ENCODE peak calls at places on chromosomes 5 and 9, in nine cellular contexts. One of them, this sample, is unnamed.

GRCh38 chr5:17089001-17089400 is 128.4 kb upstream of the BASP1 start:
- DNase-seq in retina: no peak
- DNase-seq in chondrocyte: no peak
- DNase-seq in NCI-H1105: no peak
- DNase-seq in HEK293T: no peak
- DNase-seq in midbrain: no peak
- DNase-seq in HCEC 1CT: no peak
- DNase-seq in fibroblast of mammary gland: no peak
- DNase-seq in myocyte: no peak
- DNase-seq in this sample: no peak

GRCh38 chr9:2466703-2467102 is 154.9 kb upstream of the VLDLR start:
- DNase-seq in midbrain: no peak
- DNase-seq in HCEC 1CT: no peak
- DNase-seq in NCI-H1105: no peak
- DNase-seq in chondrocyte: no peak
- DNase-seq in retina: no peak
- DNase-seq in myocyte: no peak
- DNase-seq in fibroblast of mammary gland: no peak
- DNase-seq in HEK293T: peak
- DNase-seq in this sample: no peak

GRCh38 chr9:16272766-16273165 is 597.7 kb downstream of the BNC2 start:
- DNase-seq in retina: no peak
- DNase-seq in HCEC 1CT: no peak
- DNase-seq in HEK293T: no peak
- DNase-seq in midbrain: no peak
- DNase-seq in fibroblast of mammary gland: no peak
- DNase-seq in chondrocyte: no peak
- DNase-seq in myocyte: no peak
- DNase-seq in NCI-H1105: no peak
- DNase-seq in this sample: no peak

GRCh38 chr5:150523472-150524350 is 15.8 kb downstream of the NDST1 start:
- DNase-seq in HCEC 1CT: peak
- DNase-seq in retina: no peak
- DNase-seq in fibroblast of mammary gland: peak
- DNase-seq in HEK293T: peak
- DNase-seq in myocyte: peak
- DNase-seq in midbrain: peak
- DNase-seq in chondrocyte: no peak
- DNase-seq in NCI-H1105: no peak
- DNase-seq in this sample: no peak

GRCh38 chr9:93824386-93825294 is 130.5 kb downstream of the BARX1 start:
- DNase-seq in myocyte: no peak
- DNase-seq in HEK293T: peak
- DNase-seq in HCEC 1CT: no peak
- DNase-seq in retina: no peak
- DNase-seq in chondrocyte: peak
- DNase-seq in midbrain: no peak
- DNase-seq in fibroblast of mammary gland: no peak
- DNase-seq in NCI-H1105: no peak
- DNase-seq in this sample: no peak

GRCh38 chr5:171712616-171713015 is 73.0 kb upstream of the SMIM23 start:
- DNase-seq in myocyte: no peak
- DNase-seq in fibroblast of mammary gland: no peak
- DNase-seq in retina: no peak
- DNase-seq in HEK293T: no peak
- DNase-seq in chondrocyte: no peak
- DNase-seq in HCEC 1CT: no peak
- DNase-seq in midbrain: no peak
- DNase-seq in NCI-H1105: no peak
- DNase-seq in this sample: no peak

GRCh38 chr9:104758974-104759373 is 5.0 kb upstream of the NIPSNAP3B start:
- DNase-seq in midbrain: no peak
- DNase-seq in HEK293T: no peak
- DNase-seq in NCI-H1105: no peak
- DNase-seq in myocyte: peak
- DNase-seq in chondrocyte: no peak
- DNase-seq in retina: no peak
- DNase-seq in fibroblast of mammary gland: no peak
- DNase-seq in HCEC 1CT: no peak
- DNase-seq in this sample: no peak

GRCh38 chr5:31573494-31573893 is 41.4 kb downstream of the C5orf22 start:
- DNase-seq in fibroblast of mammary gland: no peak
- DNase-seq in HCEC 1CT: no peak
- DNase-seq in midbrain: no peak
- DNase-seq in retina: no peak
- DNase-seq in chondrocyte: no peak
- DNase-seq in myocyte: no peak
- DNase-seq in HEK293T: no peak
- DNase-seq in NCI-H1105: no peak
- DNase-seq in this sample: no peak

GRCh38 chr5:143442398-143442797 is 38.9 kb upstream of the NR3C1 start:
- DNase-seq in fibroblast of mammary gland: peak
- DNase-seq in HEK293T: no peak
- DNase-seq in NCI-H1105: no peak
- DNase-seq in HCEC 1CT: peak
- DNase-seq in midbrain: no peak
- DNase-seq in chondrocyte: no peak
- DNase-seq in retina: no peak
- DNase-seq in myocyte: no peak
- DNase-seq in this sample: no peak

GRCh38 chr5:137800700-137801411 is 46.7 kb upstream of the HNRNPA0 start:
- DNase-seq in HEK293T: no peak
- DNase-seq in fibroblast of mammary gland: no peak
- DNase-seq in HCEC 1CT: no peak
- DNase-seq in NCI-H1105: no peak
- DNase-seq in myocyte: no peak
- DNase-seq in chondrocyte: no peak
- DNase-seq in retina: no peak
- DNase-seq in midbrain: no peak
- DNase-seq in this sample: no peak

GRCh38 chr5:150801117-150801927 is 22.8 kb downstream of the SMIM3 start:
- DNase-seq in midbrain: peak
- DNase-seq in chondrocyte: no peak
- DNase-seq in HEK293T: peak
- DNase-seq in HCEC 1CT: peak
- DNase-seq in retina: peak
- DNase-seq in myocyte: peak
- DNase-seq in NCI-H1105: no peak
- DNase-seq in fibroblast of mammary gland: peak
- DNase-seq in this sample: no peak

GRCh38 chr5:74490814-74491213 is 149.7 kb downstream of the ENC1 start:
- DNase-seq in HCEC 1CT: no peak
- DNase-seq in fibroblast of mammary gland: no peak
- DNase-seq in retina: no peak
- DNase-seq in midbrain: no peak
- DNase-seq in HEK293T: no peak
- DNase-seq in chondrocyte: no peak
- DNase-seq in myocyte: no peak
- DNase-seq in NCI-H1105: no peak
- DNase-seq in this sample: no peak

GRCh38 chr5:172374783-172375182 is 79.5 kb downstream of the SH3PXD2B start:
- DNase-seq in fibroblast of mammary gland: no peak
- DNase-seq in midbrain: no peak
- DNase-seq in chondrocyte: no peak
- DNase-seq in myocyte: no peak
- DNase-seq in HCEC 1CT: no peak
- DNase-seq in HEK293T: no peak
- DNase-seq in NCI-H1105: no peak
- DNase-seq in retina: no peak
- DNase-seq in this sample: no peak

GRCh38 chr9:36037580-36038169 is 962 bp downstream of the RECK start:
- DNase-seq in HCEC 1CT: peak
- DNase-seq in midbrain: peak
- DNase-seq in HEK293T: peak
- DNase-seq in fibroblast of mammary gland: no peak
- DNase-seq in myocyte: no peak
- DNase-seq in chondrocyte: no peak
- DNase-seq in retina: no peak
- DNase-seq in NCI-H1105: no peak
- DNase-seq in this sample: no peak

GRCh38 chr5:73180561-73180960 is 7.6 kb downstream of the TMEM174 start:
- DNase-seq in HCEC 1CT: no peak
- DNase-seq in HEK293T: no peak
- DNase-seq in myocyte: no peak
- DNase-seq in midbrain: no peak
- DNase-seq in NCI-H1105: no peak
- DNase-seq in fibroblast of mammary gland: no peak
- DNase-seq in chondrocyte: no peak
- DNase-seq in retina: no peak
- DNase-seq in this sample: no peak

GRCh38 chr5:66074891-66075290 is 69.2 kb upstream of the SREK1 start:
- DNase-seq in midbrain: no peak
- DNase-seq in chondrocyte: no peak
- DNase-seq in HEK293T: no peak
- DNase-seq in HCEC 1CT: no peak
- DNase-seq in myocyte: peak
- DNase-seq in NCI-H1105: no peak
- DNase-seq in retina: peak
- DNase-seq in fibroblast of mammary gland: no peak
- DNase-seq in this sample: peak

GRCh38 chr9:20823051-20823450 is 139.0 kb downstream of the FOCAD start:
- DNase-seq in midbrain: no peak
- DNase-seq in chondrocyte: no peak
- DNase-seq in HCEC 1CT: no peak
- DNase-seq in fibroblast of mammary gland: no peak
- DNase-seq in HEK293T: no peak
- DNase-seq in myocyte: no peak
- DNase-seq in retina: no peak
- DNase-seq in NCI-H1105: no peak
- DNase-seq in this sample: no peak

GRCh38 chr5:75281716-75282465 is 45.2 kb upstream of the ANKRD31 start:
- DNase-seq in fibroblast of mammary gland: no peak
- DNase-seq in chondrocyte: no peak
- DNase-seq in midbrain: no peak
- DNase-seq in retina: no peak
- DNase-seq in NCI-H1105: no peak
- DNase-seq in HCEC 1CT: peak
- DNase-seq in myocyte: no peak
- DNase-seq in HEK293T: no peak
- DNase-seq in this sample: no peak

GRCh38 chr5:66987949-66988838 is 208.4 kb downstream of the CD180 start:
- DNase-seq in retina: peak
- DNase-seq in HEK293T: peak
- DNase-seq in midbrain: peak
- DNase-seq in chondrocyte: no peak
- DNase-seq in HCEC 1CT: peak
- DNase-seq in NCI-H1105: no peak
- DNase-seq in fibroblast of mammary gland: peak
- DNase-seq in myocyte: peak
- DNase-seq in this sample: no peak

GRCh38 chr5:120436996-120437395 is 27.1 kb upstream of the PRR16 start:
- DNase-seq in chondrocyte: no peak
- DNase-seq in retina: no peak
- DNase-seq in myocyte: no peak
- DNase-seq in HEK293T: no peak
- DNase-seq in midbrain: no peak
- DNase-seq in HCEC 1CT: peak
- DNase-seq in NCI-H1105: no peak
- DNase-seq in fibroblast of mammary gland: peak
- DNase-seq in this sample: no peak

GRCh38 chr9:3628239-3628638 is 102.4 kb upstream of the RFX3 start:
- DNase-seq in midbrain: no peak
- DNase-seq in chondrocyte: no peak
- DNase-seq in retina: no peak
- DNase-seq in HEK293T: no peak
- DNase-seq in myocyte: no peak
- DNase-seq in HCEC 1CT: no peak
- DNase-seq in NCI-H1105: no peak
- DNase-seq in fibroblast of mammary gland: no peak
- DNase-seq in this sample: no peak

GRCh38 chr5:141915881-141916336 is 7.8 kb upstream of the DELE1 start:
- DNase-seq in myocyte: no peak
- DNase-seq in retina: no peak
- DNase-seq in midbrain: no peak
- DNase-seq in chondrocyte: no peak
- DNase-seq in HCEC 1CT: no peak
- DNase-seq in NCI-H1105: no peak
- DNase-seq in HEK293T: no peak
- DNase-seq in fibroblast of mammary gland: no peak
- DNase-seq in this sample: no peak

GRCh38 chr5:34609951-34610431 is 46.1 kb upstream of the RAI14 start:
- DNase-seq in midbrain: no peak
- DNase-seq in chondrocyte: no peak
- DNase-seq in HEK293T: no peak
- DNase-seq in myocyte: peak
- DNase-seq in retina: no peak
- DNase-seq in NCI-H1105: no peak
- DNase-seq in fibroblast of mammary gland: no peak
- DNase-seq in HCEC 1CT: no peak
- DNase-seq in this sample: no peak

GRCh38 chr9:88460583-88461332 is 72.5 kb downstream of the SPIN1 start:
- DNase-seq in retina: peak
- DNase-seq in NCI-H1105: no peak
- DNase-seq in HCEC 1CT: no peak
- DNase-seq in fibroblast of mammary gland: peak
- DNase-seq in HEK293T: no peak
- DNase-seq in chondrocyte: no peak
- DNase-seq in myocyte: peak
- DNase-seq in midbrain: no peak
- DNase-seq in this sample: no peak

GRCh38 chr5:1507016-1507375 is 16.8 kb downstream of the LPCAT1 start:
- DNase-seq in HEK293T: no peak
- DNase-seq in retina: no peak
- DNase-seq in chondrocyte: no peak
- DNase-seq in HCEC 1CT: no peak
- DNase-seq in NCI-H1105: no peak
- DNase-seq in myocyte: no peak
- DNase-seq in fibroblast of mammary gland: no peak
- DNase-seq in midbrain: no peak
- DNase-seq in this sample: peak

GRCh38 chr5:14734382-14734781 is 69.9 kb downstream of the OTULIN start:
- DNase-seq in HEK293T: no peak
- DNase-seq in HCEC 1CT: no peak
- DNase-seq in myocyte: no peak
- DNase-seq in NCI-H1105: no peak
- DNase-seq in midbrain: no peak
- DNase-seq in fibroblast of mammary gland: no peak
- DNase-seq in chondrocyte: no peak
- DNase-seq in retina: no peak
- DNase-seq in this sample: no peak

GRCh38 chr5:75885849-75886596 is 168.8 kb upstream of the POC5 start:
- DNase-seq in chondrocyte: no peak
- DNase-seq in NCI-H1105: no peak
- DNase-seq in midbrain: peak
- DNase-seq in HCEC 1CT: no peak
- DNase-seq in retina: peak
- DNase-seq in myocyte: no peak
- DNase-seq in HEK293T: no peak
- DNase-seq in fibroblast of mammary gland: no peak
- DNase-seq in this sample: peak

GRCh38 chr5:6780802-6781391 is 67.7 kb downstream of the TENT4A start:
- DNase-seq in NCI-H1105: no peak
- DNase-seq in myocyte: no peak
- DNase-seq in HEK293T: peak
- DNase-seq in midbrain: no peak
- DNase-seq in chondrocyte: no peak
- DNase-seq in HCEC 1CT: peak
- DNase-seq in fibroblast of mammary gland: peak
- DNase-seq in retina: no peak
- DNase-seq in this sample: no peak

GRCh38 chr5:67997148-67997547 is 218.4 kb upstream of the PIK3R1 start:
- DNase-seq in midbrain: no peak
- DNase-seq in chondrocyte: no peak
- DNase-seq in HEK293T: no peak
- DNase-seq in NCI-H1105: no peak
- DNase-seq in HCEC 1CT: no peak
- DNase-seq in myocyte: no peak
- DNase-seq in retina: no peak
- DNase-seq in fibroblast of mammary gland: no peak
- DNase-seq in this sample: no peak

GRCh38 chr5:110716247-110717245 is 9.9 kb downstream of the TMEM232 start:
- DNase-seq in chondrocyte: no peak
- DNase-seq in HCEC 1CT: peak
- DNase-seq in HEK293T: no peak
- DNase-seq in retina: no peak
- DNase-seq in midbrain: peak
- DNase-seq in fibroblast of mammary gland: no peak
- DNase-seq in myocyte: peak
- DNase-seq in NCI-H1105: no peak
- DNase-seq in this sample: no peak

GRCh38 chr5:96823900-96824351 is 16.2 kb upstream of the ERAP1 start:
- DNase-seq in midbrain: no peak
- DNase-seq in NCI-H1105: no peak
- DNase-seq in myocyte: peak
- DNase-seq in retina: no peak
- DNase-seq in chondrocyte: no peak
- DNase-seq in HEK293T: no peak
- DNase-seq in fibroblast of mammary gland: peak
- DNase-seq in HCEC 1CT: peak
- DNase-seq in this sample: no peak

This sample was measured in glutamatergic neuron.